ENCODE peak calls at places on chromosomes 3 and 15, in ten cellular contexts. N is heart left ventricle; O is pancreas; T is endothelial cell; A is CD8-positive, alpha-beta T cell; R is A549; Q is dorsolateral prefrontal cortex; K is astrocyte of the cerebellum; Y is progenitor cell of endocrine pancreas; G is AG04449. M is an unnamed sample.

GRCh38 chr3:141275973-141276372 is 44.3 kb downstream of the PXYLP1 start:
- DNase-seq in O (no peak), G (no peak), K (no peak), Y (no peak), Q (no peak), R (peak), A (no peak), N (no peak), T (no peak), M (no peak)

GRCh38 chr3:187568171-187568570 is 102.0 kb downstream of the SST start:
- DNase-seq in Q (no peak), R (no peak), A (no peak), T (no peak), K (no peak), N (no peak), O (no peak), Y (no peak), G (peak), M (no peak)

GRCh38 chr3:66121288-66121687 is 82.6 kb upstream of the MAGI1 start:
- DNase-seq in A (no peak), K (no peak), G (no peak), Y (no peak), O (no peak), N (no peak), R (no peak), T (no peak), Q (no peak), M (no peak)

GRCh38 chr3:114231616-114232015 is 5.8 kb downstream of the ZNF80 start:
- DNase-seq in Q (no peak), Y (no peak), T (no peak), R (no peak), A (peak), K (no peak), G (no peak), N (no peak), O (no peak), M (no peak)

GRCh38 chr15:69311319-69311721 is 12.6 kb downstream of the PAQR5 start:
- DNase-seq in N (no peak), Q (no peak), Y (no peak), R (peak), G (no peak), O (no peak), T (no peak), A (no peak), K (no peak), M (no peak)

GRCh38 chr15:33430564-33430963 is 119.8 kb downstream of the RYR3 start:
- DNase-seq in R (no peak), O (no peak), T (no peak), N (no peak), Y (no peak), K (no peak), Q (no peak), A (no peak), G (no peak), M (no peak)

GRCh38 chr3:132907293-132907692 is 130.9 kb upstream of the TMEM108 start:
- DNase-seq in Q (no peak), Y (no peak), T (no peak), K (no peak), A (no peak), G (no peak), N (no peak), O (peak), R (no peak), M (no peak)

GRCh38 chr3:139564290-139564861 is 24.8 kb upstream of the RBP1 start:
- DNase-seq in T (peak), O (no peak), A (no peak), Q (no peak), N (no peak), Y (no peak), K (no peak), G (no peak), R (no peak), M (no peak)

GRCh38 chr3:41131224-41131623 is 68.1 kb upstream of the CTNNB1 start:
- DNase-seq in R (no peak), Q (no peak), G (no peak), N (no peak), T (no peak), O (no peak), K (peak), Y (no peak), A (no peak), M (no peak)

GRCh38 chr3:173586176-173586575 is 188.6 kb downstream of the NLGN1 start:
- DNase-seq in R (no peak), G (no peak), Y (no peak), T (no peak), K (no peak), A (no peak), N (no peak), O (no peak), Q (no peak), M (no peak)

GRCh38 chr15:90211440-90212168 is 10.5 kb downstream of the SEMA4B start:
- DNase-seq in Y (no peak), N (no peak), K (no peak), O (peak), Q (no peak), A (no peak), T (no peak), R (peak), G (no peak), M (no peak)

GRCh38 chr3:8239718-8240698 is 261.6 kb upstream of the LMCD1 start:
- DNase-seq in G (peak), Q (no peak), K (peak), R (peak), O (no peak), N (no peak), A (peak), Y (peak), T (peak), M (peak)

GRCh38 chr15:60384052-60384451 is 13.7 kb downstream of the ANXA2 start:
- DNase-seq in Y (no peak), R (no peak), G (no peak), O (no peak), K (no peak), A (no peak), N (no peak), T (no peak), Q (no peak), M (no peak)

GRCh38 chr3:106251160-106251892 is 382.5 kb upstream of the CBLB start:
- DNase-seq in G (no peak), O (no peak), T (no peak), R (no peak), A (no peak), Y (no peak), Q (no peak), K (no peak), N (no peak), M (no peak)

GRCh38 chr3:123110953-123111615 is 44.3 kb downstream of the PDIA5 start:
- DNase-seq in Y (no peak), K (no peak), N (no peak), T (no peak), O (peak), R (no peak), G (no peak), Q (no peak), A (no peak), M (no peak)

GRCh38 chr3:132273043-132273442 is 44.2 kb upstream of the ACP3 start:
- DNase-seq in O (no peak), Y (no peak), N (no peak), K (no peak), Q (no peak), G (no peak), A (no peak), T (no peak), R (no peak), M (no peak)

GRCh38 chr3:130894130-130894872 is 417 bp downstream of the ATP2C1 start:
- DNase-seq in K (no peak), N (peak), Y (peak), A (peak), O (peak), Q (peak), R (peak), G (no peak), T (peak), M (no peak)

GRCh38 chr3:187967982-187968381 is 186.0 kb upstream of the LPP start:
- DNase-seq in K (no peak), G (no peak), O (no peak), Q (no peak), N (no peak), T (no peak), R (no peak), A (no peak), Y (no peak), M (no peak)

GRCh38 chr15:79184465-79184892 is 93.9 kb upstream of the RASGRF1 start:
- DNase-seq in O (no peak), K (peak), A (peak), R (peak), T (peak), G (no peak), Q (peak), Y (peak), N (peak), M (no peak)

GRCh38 chr3:16478516-16478915 is 35.0 kb downstream of the RFTN1 start:
- DNase-seq in K (no peak), Q (no peak), N (no peak), O (no peak), R (no peak), G (peak), A (no peak), Y (no peak), T (no peak), M (peak)

GRCh38 chr3:62134061-62134496 is 239.3 kb downstream of the FEZF2 start:
- DNase-seq in Q (no peak), O (no peak), T (peak), G (no peak), R (no peak), K (no peak), N (peak), A (no peak), Y (no peak), M (no peak)

GRCh38 chr15:77483426-77483825 is 62.7 kb downstream of the HMG20A start:
- DNase-seq in N (no peak), T (no peak), Y (no peak), R (no peak), Q (no peak), G (no peak), K (no peak), A (no peak), O (no peak), M (no peak)

GRCh38 chr15:27645672-27646071 is 453.4 kb downstream of the OCA2 start:
- DNase-seq in O (no peak), G (no peak), R (no peak), K (no peak), T (no peak), Y (no peak), N (no peak), A (no peak), Q (no peak), M (no peak)

GRCh38 chr3:63824309-63824708 is 5.2 kb downstream of the C3orf49 start:
- DNase-seq in G (peak), Q (no peak), N (no peak), A (no peak), O (no peak), R (no peak), T (no peak), Y (no peak), K (peak), M (no peak)

GRCh38 chr3:10547841-10548783 is 42.7 kb upstream of the ATP2B2 start:
- DNase-seq in N (peak), A (peak), R (no peak), G (no peak), Q (no peak), K (no peak), O (no peak), Y (no peak), T (no peak), M (no peak)

GRCh38 chr3:64353256-64353655 is 128.0 kb upstream of the PRICKLE2 start:
- DNase-seq in N (no peak), K (no peak), G (no peak), Q (no peak), T (no peak), Y (no peak), A (no peak), O (no peak), R (no peak), M (no peak)

GRCh38 chr3:188491276-188491687 is 337.3 kb downstream of the LPP start:
- DNase-seq in N (peak), O (no peak), G (peak), A (no peak), Q (no peak), R (no peak), K (no peak), T (no peak), Y (no peak), M (no peak)

GRCh38 chr3:47984089-47984759 is 32.0 kb downstream of the MAP4 start:
- DNase-seq in R (no peak), Q (no peak), K (peak), G (peak), N (no peak), A (no peak), Y (no peak), T (no peak), O (no peak), M (peak)

GRCh38 chr3:9067352-9067975 is 104.2 kb upstream of the RAD18 start:
- DNase-seq in N (peak), Y (no peak), K (peak), T (peak), O (no peak), A (no peak), G (peak), R (peak), Q (peak), M (peak)

GRCh38 chr3:170387952-170388351 is 30.4 kb downstream of the SKIL start:
- DNase-seq in Y (no peak), R (no peak), O (no peak), A (no peak), G (peak), Q (no peak), T (no peak), N (no peak), K (no peak), M (peak)
- TF ChIP-seq CTCF in Y (no peak), R (no peak), O (no peak), A (no peak), G (no peak), Q (no peak), T (peak), N (no peak), K (no peak), M (no peak)

GRCh38 chr3:190718097-190718496 is 144.4 kb downstream of the GMNC start:
- DNase-seq in T (no peak), G (no peak), O (no peak), Q (no peak), N (no peak), R (no peak), Y (no peak), A (no peak), K (no peak), M (no peak)
- TF ChIP-seq CTCF in T (no peak), G (no peak), O (no peak), Q (no peak), N (no peak), R (no peak), Y (no peak), A (no peak), K (no peak), M (no peak)

GRCh38 chr15:49620658-49621326 is at the start of the genes DTWD1 and FAM227B:
- DNase-seq in Y (peak), O (peak), T (peak), Q (peak), G (peak), N (peak), K (peak), R (peak), A (peak), M (peak)
- TF ChIP-seq CTCF in Y (no peak), O (no peak), T (no peak), Q (peak), G (no peak), N (peak), K (no peak), R (no peak), A (no peak), M (no peak)

GRCh38 chr15:29656636-29657475 is 165.4 kb downstream of the TJP1 start:
- DNase-seq in Y (peak), T (peak), O (no peak), A (no peak), N (no peak), K (no peak), Q (no peak), G (no peak), R (peak), M (no peak)
- TF ChIP-seq CTCF in Y (peak), T (no peak), O (no peak), A (no peak), N (no peak), K (no peak), Q (no peak), G (no peak), R (peak), M (no peak)

DNA sequence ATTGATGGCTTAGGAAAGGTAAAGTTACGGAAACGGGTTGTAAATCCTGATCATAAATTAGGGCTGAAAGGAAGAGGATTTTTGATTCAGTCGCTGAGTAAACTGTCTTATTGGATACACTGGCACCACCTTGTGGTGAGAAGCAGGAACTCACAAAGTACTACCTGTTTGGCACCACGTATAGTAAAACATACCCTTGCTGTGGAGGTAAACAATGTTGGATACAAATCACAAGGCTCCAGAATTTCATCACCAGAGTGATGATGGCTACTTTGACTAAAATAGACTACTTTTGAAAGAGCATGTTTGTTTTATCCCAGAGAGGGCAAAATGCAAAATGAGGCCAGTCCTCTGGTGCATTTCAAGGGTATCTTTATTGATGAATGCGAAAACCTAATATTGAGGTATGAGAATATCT is 216.9 kb downstream of the IGSF11 start:
- DNase-seq in N (no peak), G (no peak), K (peak), Q (peak), A (peak), T (peak), Y (peak), R (peak), O (no peak), M (peak)
- TF ChIP-seq CTCF in N (peak), G (peak), K (peak), Q (peak), A (peak), T (peak), Y (peak), R (peak), O (peak), M (peak)

DNA sequence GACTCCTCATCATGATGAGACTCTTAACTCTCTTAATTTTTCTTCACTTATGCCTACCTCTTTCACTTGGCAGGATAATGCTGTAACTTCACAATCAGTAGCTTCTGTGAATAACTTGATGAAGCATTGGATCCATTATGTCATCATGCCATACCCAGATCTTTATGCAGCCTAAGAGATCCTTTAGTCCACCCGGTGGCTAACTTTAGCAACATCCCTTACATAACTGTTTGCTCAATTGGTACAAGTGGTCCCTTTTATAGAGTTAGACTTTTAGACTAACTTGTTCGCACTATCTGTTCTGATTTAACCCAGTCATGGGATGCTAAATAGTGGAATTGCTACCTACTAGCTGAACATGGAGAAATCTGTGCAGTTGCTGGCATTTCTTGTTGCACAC is 184.5 kb downstream of the USP13 start:
- DNase-seq in T (no peak), R (no peak), A (no peak), Y (no peak), Q (no peak), O (no peak), K (no peak), N (no peak), G (no peak), M (no peak)
- TF ChIP-seq CTCF in T (no peak), R (no peak), A (no peak), Y (no peak), Q (no peak), O (no peak), K (peak), N (no peak), G (peak), M (no peak)

GRCh38 chr3:100042144-100042543 is 72.2 kb downstream of the FILIP1L start:
- DNase-seq in O (no peak), Q (no peak), T (no peak), G (peak), A (no peak), K (no peak), R (no peak), Y (no peak), N (no peak), M (peak)

GRCh38 chr3:100040846-100041245 is 73.5 kb downstream of the FILIP1L start:
- DNase-seq in O (no peak), A (no peak), R (no peak), K (no peak), Q (no peak), Y (no peak), T (no peak), N (no peak), G (no peak), M (no peak)

GRCh38 chr3:100041328-100041749 is 73.0 kb downstream of the FILIP1L start:
- DNase-seq in T (no peak), R (no peak), K (peak), A (no peak), Y (no peak), O (no peak), N (no peak), G (peak), Q (no peak), M (peak)

GRCh38 chr3:100039075-100039474 is 75.2 kb downstream of the FILIP1L start:
- DNase-seq in K (no peak), O (no peak), R (no peak), A (no peak), Y (no peak), T (no peak), G (no peak), N (no peak), Q (no peak), M (no peak)

GRCh38 chr3:100040446-100040845 is 73.9 kb downstream of the FILIP1L start:
- DNase-seq in G (no peak), A (no peak), O (no peak), Q (no peak), R (no peak), T (no peak), N (peak), K (no peak), Y (no peak), M (no peak)
- TF ChIP-seq CTCF in G (no peak), A (no peak), O (no peak), Q (no peak), R (no peak), T (no peak), N (no peak), K (no peak), Y (no peak), M (no peak)

DNA sequence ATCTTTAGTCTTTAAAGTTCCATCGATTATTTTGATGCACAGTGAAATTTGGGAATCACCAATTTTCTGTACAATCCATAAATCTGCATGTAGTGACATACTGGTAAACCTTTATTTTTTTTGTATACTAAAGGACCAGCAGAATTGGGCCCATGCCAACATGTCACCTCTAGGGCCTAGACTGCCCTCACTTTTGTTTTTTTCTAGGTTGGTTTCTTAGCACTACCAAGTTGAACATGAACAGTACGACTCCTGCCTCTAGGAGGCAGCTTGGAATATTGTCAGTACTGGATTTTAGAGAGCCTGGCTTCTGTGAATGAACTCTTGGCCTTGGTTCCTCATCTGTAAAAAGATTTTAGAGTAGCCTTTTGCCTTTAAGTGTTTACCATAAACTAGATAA is 32.3 kb downstream of the NKIRAS1 start:
- DNase-seq in Q (no peak), O (no peak), A (no peak), N (no peak), G (no peak), T (no peak), R (no peak), Y (no peak), K (no peak), M (no peak)
- TF ChIP-seq CTCF in Q (no peak), O (no peak), A (no peak), N (no peak), G (no peak), T (no peak), R (no peak), Y (peak), K (peak), M (no peak)

M was measured in AG09319.